ENCODE peak calls at places on chromosomes 12 and 14, in four cellular contexts. Q is fibroblast of the aortic adventitia, P is esophagus muscularis mucosa, W is neural progenitor cell. H is an unnamed sample.

GRCh38 chr14:104755621-104756020 is 2.7 kb downstream of the SIVA1 start:
- DNase-seq in Q (no peak), P (no peak), W (no peak), H (no peak)

GRCh38 chr12:39368891-39369290 is 74.0 kb downstream of the KIF21A start:
- DNase-seq in W (no peak), P (no peak), Q (no peak), H (no peak)

GRCh38 chr14:37594916-37595808 is at the start of the genes FOXA1 and TTC6:
- DNase-seq in W (peak), P (no peak), Q (peak), H (peak)

GRCh38 chr14:33239465-33239864 is 300.8 kb downstream of the NPAS3 start:
- DNase-seq in W (no peak), Q (no peak), P (no peak), H (no peak)

GRCh38 chr12:39103552-39104165 is 198.3 kb upstream of the CPNE8 start:
- DNase-seq in Q (peak), P (no peak), W (peak), H (peak)

GRCh38 chr14:102184678-102185040 is 45.0 kb downstream of the WDR20 start:
- DNase-seq in Q (no peak), W (peak), P (no peak), H (no peak)

GRCh38 chr12:38516418-38516817 is 199.8 kb downstream of the ALG10B start:
- DNase-seq in W (peak), Q (no peak), P (no peak), H (no peak)

GRCh38 chr12:16454481-16454880 is 107.0 kb downstream of the MGST1 start:
- DNase-seq in Q (peak), P (no peak), W (no peak), H (no peak)

GRCh38 chr12:121780429-121780828 is 13.1 kb downstream of the RHOF start:
- DNase-seq in Q (no peak), P (no peak), W (no peak), H (no peak)

GRCh38 chr14:71693373-71693772 is 238.9 kb upstream of the RGS6 start:
- DNase-seq in Q (peak), W (no peak), P (no peak), H (no peak)

GRCh38 chr14:72894623-72895378 is 900 bp upstream of the DPF3 start:
- DNase-seq in P (no peak), Q (no peak), W (peak), H (peak)

GRCh38 chr12:93226356-93226755 is 151.4 kb upstream of the NUDT4 start:
- DNase-seq in P (no peak), Q (peak), W (no peak), H (no peak)

GRCh38 chr12:116642683-116643082 is 83.5 kb downstream of the MAP1LC3B2 start:
- DNase-seq in W (no peak), P (no peak), Q (no peak), H (no peak)

GRCh38 chr12:78402366-78403134 is 462.0 kb upstream of the SYT1 start:
- DNase-seq in Q (no peak), W (peak), P (no peak), H (no peak)

GRCh38 chr14:64233791-64234190 is 60.4 kb downstream of the ESR2 start:
- DNase-seq in P (no peak), Q (no peak), W (no peak), H (no peak)

GRCh38 chr14:38056270-38056669 is 151.4 kb upstream of the SSTR1 start:
- DNase-seq in P (no peak), W (peak), Q (no peak), H (no peak)

GRCh38 chr12:666766-667308 is 3.6 kb upstream of the NINJ2 start:
- DNase-seq in W (peak), P (no peak), Q (peak), H (no peak)

GRCh38 chr12:98737327-98737722 is 92.2 kb downstream of the APAF1 start:
- DNase-seq in W (no peak), P (no peak), Q (no peak), H (no peak)

GRCh38 chr12:50222275-50222783 is 55.2 kb upstream of the CERS5 start:
- DNase-seq in W (peak), P (no peak), Q (peak), H (peak)

GRCh38 chr14:99936738-99937474 is 128.3 kb upstream of the EVL start:
- DNase-seq in P (no peak), Q (no peak), W (no peak), H (no peak)

GRCh38 chr12:98154850-98155249 is 360.5 kb upstream of the TMPO start:
- DNase-seq in W (peak), Q (no peak), P (peak), H (peak)

GRCh38 chr14:51398898-51399297 is 158.9 kb downstream of the TMX1 start:
- DNase-seq in W (no peak), P (no peak), Q (peak), H (no peak)

GRCh38 chr14:100065942-100066574 is 836 bp downstream of the EVL start:
- DNase-seq in P (no peak), W (no peak), Q (no peak), H (no peak)

GRCh38 chr14:87133073-87133815 is 859.7 kb downstream of the GALC start:
- DNase-seq in Q (peak), P (no peak), W (no peak), H (no peak)

GRCh38 chr14:99430491-99430890 is 50.2 kb downstream of the SETD3 start:
- DNase-seq in Q (no peak), W (peak), P (no peak), H (peak)

GRCh38 chr14:89443002-89443660 is 26.1 kb upstream of the FOXN3 start:
- DNase-seq in Q (no peak), W (no peak), P (no peak), H (no peak)

GRCh38 chr12:28346567-28346966 is 156.3 kb downstream of the CCDC91 start:
- DNase-seq in P (no peak), Q (no peak), W (no peak), H (no peak)

GRCh38 chr12:857611-858010 is 91.9 kb downstream of the RAD52 start:
- DNase-seq in W (no peak), Q (peak), P (no peak), H (no peak)

GRCh38 chr14:24256960-24257359 is 6.0 kb downstream of the TGM1 start:
- DNase-seq in P (no peak), Q (no peak), W (no peak), H (no peak)

GRCh38 chr14:24254630-24255392 is 8.2 kb downstream of the TGM1 start:
- DNase-seq in W (no peak), P (no peak), Q (no peak), H (no peak)

GRCh38 chr14:24255931-24256696 is 6.9 kb downstream of the TGM1 start:
- DNase-seq in P (no peak), W (no peak), Q (no peak), H (no peak)

GRCh38 chr14:24253936-24254335 is 9.0 kb downstream of the TGM1 start:
- DNase-seq in Q (no peak), P (no peak), W (no peak), H (no peak)

GRCh38 chr14:24255438-24255837 is 7.5 kb downstream of the TGM1 start:
- DNase-seq in P (no peak), W (no peak), Q (no peak), H (no peak)
- TF ChIP-seq CTCF in P (no peak), W (no peak), Q (no peak), H (no peak)

GRCh38 chr14:24851406-24851805 is 198.5 kb downstream of the STXBP6 start:
- DNase-seq in P (no peak), W (no peak), Q (no peak), H (no peak)

GRCh38 chr14:24849471-24849870 is 200.5 kb downstream of the STXBP6 start:
- DNase-seq in Q (peak), P (no peak), W (no peak), H (no peak)

GRCh38 chr14:24851837-24852236 is 198.1 kb downstream of the STXBP6 start:
- DNase-seq in W (no peak), Q (peak), P (no peak), H (no peak)

GRCh38 chr14:24853446-24853845 is 196.5 kb downstream of the STXBP6 start:
- DNase-seq in Q (no peak), W (no peak), P (no peak), H (no peak)

GRCh38 chr14:24852312-24853060 is 197.5 kb downstream of the STXBP6 start:
- DNase-seq in W (peak), P (no peak), Q (no peak), H (no peak)
- TF ChIP-seq CTCF in W (no peak), P (no peak), Q (no peak), H (no peak)

GRCh38 chr12:24020391-24021163 is 71.1 kb upstream of the SOX5 start:
- DNase-seq in P (no peak), Q (no peak), W (peak), H (no peak)

GRCh38 chr12:24021164-24021502 is 71.7 kb upstream of the SOX5 start:
- DNase-seq in P (no peak), Q (no peak), W (no peak), H (no peak)

GRCh38 chr12:24027352-24027751 is 77.9 kb upstream of the SOX5 start:
- DNase-seq in Q (no peak), W (no peak), P (no peak), H (no peak)

DNA sequence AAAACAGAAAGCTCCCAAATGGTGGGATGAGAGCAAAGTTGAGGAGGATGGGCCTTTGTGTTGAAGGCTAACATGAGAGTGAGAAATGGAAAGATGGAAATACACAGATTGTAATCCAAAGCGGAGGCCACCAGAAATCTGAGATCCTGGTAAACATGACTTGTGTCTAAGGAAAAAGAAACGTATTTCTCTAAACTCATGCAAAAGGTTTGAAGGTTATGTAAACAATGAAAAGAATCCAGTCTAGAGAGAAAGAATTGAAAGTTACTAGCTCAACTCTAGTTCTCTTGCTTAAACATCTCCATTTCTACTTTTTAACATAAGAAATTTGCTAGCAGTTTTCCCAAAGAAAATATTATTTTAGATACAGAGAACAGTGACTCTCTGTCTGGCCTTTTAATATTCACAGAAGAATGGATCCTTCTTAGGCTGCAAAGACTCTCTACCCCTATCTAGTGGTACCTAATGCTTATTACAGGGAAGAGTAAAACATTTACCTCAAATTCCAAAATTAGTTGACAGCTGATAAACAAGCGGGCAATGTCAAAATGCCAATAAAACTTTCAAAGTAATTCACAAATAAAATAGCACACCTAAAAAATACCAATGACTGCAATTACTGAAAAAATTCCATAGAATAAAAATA is 75.8 kb upstream of the SOX5 start:
- DNase-seq in W (peak), P (no peak), Q (no peak), H (no peak)
- TF ChIP-seq CTCF in W (peak), P (no peak), Q (peak), H (peak)

GRCh38 chr14:77616454-77617229 is at the start of gene SPTLC2:
- DNase-seq in P (peak), Q (peak), W (peak), H (peak)
- TF ChIP-seq CTCF in P (no peak), Q (no peak), W (peak), H (no peak)

DNA sequence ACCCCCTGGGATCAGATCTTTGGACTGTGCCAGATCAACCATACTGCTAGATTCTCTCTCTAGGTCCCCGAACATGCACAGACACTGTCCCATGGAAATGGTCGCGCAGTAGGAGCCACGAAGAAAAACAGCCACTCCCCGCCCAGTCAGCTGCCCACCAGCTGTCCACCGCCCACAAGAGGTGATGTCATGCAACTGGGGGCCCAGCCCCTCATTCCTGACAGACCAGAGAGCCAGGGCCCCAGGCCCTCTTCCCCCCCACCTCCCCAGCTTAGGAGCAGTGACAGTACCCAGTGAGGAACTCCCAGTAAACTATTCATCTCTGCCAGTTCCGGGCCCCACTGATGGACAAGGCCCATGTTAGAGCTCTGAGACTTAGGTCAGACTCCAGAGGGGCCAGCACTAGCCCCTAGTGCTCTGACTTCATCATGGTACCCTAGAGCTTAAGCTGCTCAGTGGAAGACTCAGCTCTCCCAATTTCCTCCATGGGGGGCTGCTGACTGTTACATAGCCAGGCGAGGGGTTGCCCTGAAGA is 3.7 kb upstream of the TAMALIN start:
- DNase-seq in P (no peak), W (no peak), Q (no peak), H (no peak)
- TF ChIP-seq CTCF in P (no peak), W (no peak), Q (no peak), H (no peak)

GRCh38 chr14:82999802-83000201 is 1466.1 kb upstream of the SEL1L start:
- DNase-seq in W (peak), P (no peak), Q (no peak), H (no peak)
- TF ChIP-seq CTCF in W (peak), P (no peak), Q (no peak), H (peak)

H was measured in endothelial cell.